ENCODE peak calls at places on chromosomes 13 and 19, in six cellular contexts. X, Q, T, U, M and Y are unnamed samples.

GRCh38 chr19:48284891-48285290 is 15.0 kb downstream of the ZNF114 start:
- DNase-seq in X (no peak), Q (peak; percentile 20), T (peak; percentile 82), U (no peak), M (no peak), Y (no peak)

GRCh38 chr13:114157869-114158495 is 21.1 kb upstream of the CFAP97D2 start:
- DNase-seq in X (no peak), Q (no peak), T (no peak), U (no peak), M (no peak), Y (no peak)

GRCh38 chr19:29532956-29533355 is 7.2 kb downstream of the VSTM2B start:
- DNase-seq in X (no peak), Q (no peak), T (no peak), U (no peak), M (no peak), Y (no peak)

GRCh38 chr19:54324071-54324470 is 11.1 kb upstream of the LILRA5 start:
- DNase-seq in X (no peak), Q (no peak), T (no peak), U (no peak), M (no peak), Y (no peak)

GRCh38 chr13:73914119-73914518 is 220.1 kb downstream of the KLF12 start:
- DNase-seq in X (no peak), Q (no peak), T (no peak), U (no peak), M (no peak), Y (no peak)

GRCh38 chr19:44808463-44809371 is at the start of gene BCAM:
- DNase-seq in X (peak; percentile 57), Q (peak; percentile 73), T (peak; percentile 54), U (peak; percentile 90), M (no peak), Y (peak; percentile 23)

GRCh38 chr13:28329395-28330158 is 165.4 kb downstream of the FLT1 start:
- DNase-seq in X (no peak), Q (peak; percentile 91), T (peak; percentile 97), U (no peak), M (no peak), Y (no peak)

GRCh38 chr13:111644750-111645149 is 324.3 kb downstream of the TEX29 start:
- DNase-seq in X (no peak), Q (no peak), T (no peak), U (no peak), M (no peak), Y (no peak)

GRCh38 chr19:10111405-10111811 is at the start of gene P2RY11:
- DNase-seq in X (no peak), Q (no peak), T (no peak), U (no peak), M (no peak), Y (peak; percentile 87)

GRCh38 chr19:33825556-33825955 is 28.9 kb downstream of the KCTD15 start:
- DNase-seq in X (no peak), Q (no peak), T (no peak), U (no peak), M (no peak), Y (peak; percentile 6)

DNA sequence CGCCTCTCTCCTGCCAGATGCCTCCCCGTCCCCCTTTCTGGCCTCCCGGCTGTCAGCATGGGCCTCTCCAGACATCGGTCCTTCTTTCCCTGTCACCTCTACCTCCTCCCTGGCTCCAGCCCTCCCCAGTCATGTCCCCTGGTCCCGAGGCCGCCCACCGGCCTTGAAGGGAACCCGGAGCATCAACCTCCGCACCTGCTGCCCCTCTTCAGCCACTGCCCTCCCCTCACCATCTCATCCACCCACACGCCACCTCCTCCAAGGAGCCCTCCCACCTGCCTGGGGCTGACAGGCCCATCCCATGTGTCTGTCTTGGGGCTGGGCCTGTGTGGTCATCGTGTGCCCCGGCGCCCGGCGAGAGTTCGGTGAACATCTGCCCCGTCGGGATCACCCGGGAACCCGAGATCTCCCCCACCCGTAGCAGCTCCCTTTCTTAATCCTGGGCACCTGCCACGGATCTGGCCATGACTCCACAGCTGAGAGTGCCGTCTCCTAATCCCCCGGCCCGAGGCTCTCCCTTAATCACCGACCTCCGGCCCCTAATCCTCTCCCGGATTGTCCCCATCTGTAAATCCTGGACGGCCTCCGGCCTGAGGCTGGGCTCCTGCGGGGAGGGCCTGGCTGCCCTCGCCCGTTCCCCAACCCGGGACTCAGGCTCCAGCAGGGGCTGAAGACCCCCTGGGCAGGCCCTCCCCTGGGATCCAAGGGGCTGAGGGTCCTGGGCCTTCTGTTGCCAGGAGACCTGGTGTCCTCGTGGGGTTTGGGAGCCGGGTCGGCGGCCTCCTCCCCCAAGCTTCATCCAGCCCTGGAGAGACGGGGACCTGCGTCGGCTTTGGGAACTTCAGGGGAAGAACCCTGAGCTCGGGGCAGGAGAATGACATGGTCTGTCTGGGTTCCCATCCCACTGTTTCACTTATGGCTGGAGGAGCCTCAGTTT is 5.9 kb downstream of the HCN2 start:
- DNase-seq in X (no peak), Q (no peak), T (no peak), U (no peak), M (no peak), Y (no peak)
- H3K27ac ChIP-seq in X (no peak overlapping the region), Q (no peak overlapping the region), T (no peak overlapping the region), U (no peak overlapping the region), M (no peak overlapping the region), Y (no peak overlapping the region)

GRCh38 chr19:38307076-38307475 is 3.0 kb downstream of the C19orf33 start:
- DNase-seq in X (no peak), Q (no peak), T (no peak), U (no peak), M (no peak), Y (no peak)

GRCh38 chr19:38306236-38306635 is 2.2 kb downstream of the C19orf33 start:
- DNase-seq in X (no peak), Q (no peak), T (no peak), U (no peak), M (no peak), Y (no peak)

GRCh38 chr19:38304866-38305429 is 897 bp downstream of the C19orf33 start:
- DNase-seq in X (no peak), Q (no peak), T (no peak), U (peak; percentile 44), M (no peak), Y (peak; percentile 94)

GRCh38 chr19:38304352-38304865 is 358 bp downstream of the C19orf33 start:
- DNase-seq in X (no peak), Q (no peak), T (no peak), U (no peak), M (no peak), Y (no peak)

GRCh38 chr19:38303517-38304351 is at the start of gene C19orf33:
- DNase-seq in X (no peak), Q (no peak), T (no peak), U (no peak), M (no peak), Y (no peak)
- H3K4me3 ChIP-seq in X (peak within 1 kb of the TSS; percentile 46), Q (no peak within 1 kb of the TSS), T (no peak within 1 kb of the TSS), U (peak within 1 kb of the TSS; percentile 19), M (no peak within 1 kb of the TSS), Y (no peak within 1 kb of the TSS)

GRCh38 chr13:100301418-100301817 is 212.5 kb downstream of the PCCA start:
- DNase-seq in X (no peak), Q (no peak), T (no peak), U (no peak), M (no peak), Y (no peak)
- H3K9me3 ChIP-seq in X (no peaks in the 10 kb centered on the region), Q (no peaks in the 10 kb centered on the region), T (no peaks in the 10 kb centered on the region), U (no peaks in the 10 kb centered on the region), M (no peaks in the 10 kb centered on the region), Y (no peaks in the 10 kb centered on the region)

GRCh38 chr19:16369664-16370576 is 45.3 kb downstream of the KLF2 start:
- DNase-seq in X (no peak), Q (no peak), T (no peak), U (no peak), M (peak; percentile 79), Y (peak; percentile 46)

GRCh38 chr19:16372065-16372915 is 47.7 kb downstream of the KLF2 start:
- DNase-seq in X (no peak), Q (no peak), T (no peak), U (no peak), M (no peak), Y (no peak)

GRCh38 chr19:16369306-16369663 is 44.7 kb downstream of the KLF2 start:
- DNase-seq in X (no peak), Q (no peak), T (no peak), U (no peak), M (no peak), Y (no peak)

GRCh38 chr19:16371540-16371986 is 46.9 kb downstream of the KLF2 start:
- DNase-seq in X (no peak), Q (no peak), T (no peak), U (peak; percentile 69), M (peak; percentile 89), Y (peak; percentile 96)

GRCh38 chr19:16370671-16371391 is 46.2 kb downstream of the KLF2 start:
- DNase-seq in X (no peak), Q (no peak), T (no peak), U (no peak), M (no peak), Y (no peak)
- H3K27ac ChIP-seq in X (no peak overlapping the region), Q (no peak overlapping the region), T (no peak overlapping the region), U (peak overlapping the region; percentile 83), M (peak overlapping the region; percentile 95), Y (peak overlapping the region; percentile 58)